ENCODE peak calls at places on chromosome 21, in seven cellular contexts. R is heart left ventricle; Q is A549; C is neural progenitor cell; L is HTR-8/SVneo; N is stimulated activated CD8-positive, alpha-beta memory T cell treated with anti-CD3 and anti-CD28 coated beads, Interleukin-4, amount 100 ng/mL, for 1 hour; A is stimulated activated CD4-positive, alpha-beta T cell treated with anti-CD3 and anti-CD28 coated beads, TNF-alpha, amount 100 ng/mL, for 1 hour. M is an unnamed sample.

GRCh38 chr21:9839011-9839661 is 682.2 kb upstream of the TPTE start:
- DNase-seq in A (no peak), Q (no peak), N (no peak), L (no peak), R (peak; percentile 32), C (no peak), M (no peak)

GRCh38 chr21:32524010-32524719 is 61.2 kb downstream of the TCP10L start:
- DNase-seq in Q (no peak), C (peak; percentile 28), L (peak; percentile 34), N (no peak), R (no peak), A (no peak), M (no peak)

GRCh38 chr21:33975548-33976081 is 60.0 kb upstream of the ATP5PO start:
- DNase-seq in A (peak; percentile 19), Q (peak; percentile 6), N (peak; percentile 36), L (peak; percentile 25), R (no peak), C (no peak), M (no peak)

GRCh38 chr21:34278451-34278850 is 85.4 kb upstream of the KCNE2 start:
- DNase-seq in L (no peak), A (no peak), C (no peak), Q (no peak), N (no peak), R (no peak), M (no peak)

GRCh38 chr21:41953249-41953830 is 478 bp downstream of the C2CD2 start:
- DNase-seq in R (peak; percentile 50), N (no peak), Q (no peak), A (no peak), L (no peak), C (peak; percentile 55), M (no peak)

GRCh38 chr21:32921632-32922230 is 104.0 kb upstream of the OLIG2 start:
- DNase-seq in N (no peak), A (no peak), L (no peak), Q (peak; percentile 12), C (peak; percentile 50), R (no peak), M (no peak)

GRCh38 chr21:32727728-32728454 is at the start of gene SYNJ1:
- DNase-seq in C (peak; percentile 97), L (peak; percentile 90), N (peak; percentile 88), A (peak; percentile 88), R (peak; percentile 96), Q (peak; percentile 86), M (peak; percentile 79)

GRCh38 chr21:41739936-41740335 is 26.9 kb downstream of the RIPK4 start:
- DNase-seq in Q (no peak), N (no peak), R (peak; percentile 11), C (no peak), L (no peak), A (no peak), M (no peak)

GRCh38 chr21:32719085-32719484 is 8.7 kb downstream of the SYNJ1 start:
- DNase-seq in A (no peak), N (no peak), R (no peak), Q (no peak), L (no peak), C (no peak), M (no peak)

GRCh38 chr21:39562791-39563770 is 49.7 kb upstream of the B3GALT5 start:
- DNase-seq in Q (no peak), L (no peak), C (no peak), A (no peak), R (no peak), N (no peak), M (peak; percentile 3)

GRCh38 chr21:40054403-40054802 is 187.2 kb downstream of the PCP4 start:
- DNase-seq in L (no peak), C (no peak), N (no peak), A (no peak), Q (no peak), R (no peak), M (no peak)

GRCh38 chr21:41965045-41965444 is 11.2 kb upstream of the C2CD2 start:
- DNase-seq in R (no peak), C (no peak), Q (no peak), A (no peak), L (no peak), N (no peak), M (no peak)

M was measured in NCI-H446 treated with DMSO at 0.1 percent for 48 hours.